ENCODE peak calls at places on chromosomes 4 and X, in four cellular contexts. W, L, F and H are unnamed samples.

GRCh38 chrX:105658136-105658535 is 164.2 kb upstream of the NRK start:
- DNase-seq in W (no peak), L (no peak), F (no peak), H (peak; percentile 5)

GRCh38 chr4:3791910-3792542 is 25.8 kb downstream of the ADRA2C start:
- DNase-seq in W (no peak), L (peak; percentile 34), F (no peak), H (no peak)

GRCh38 chr4:7366180-7366957 is 68.4 kb downstream of the PSAPL1 start:
- DNase-seq in W (no peak), L (no peak), F (no peak), H (no peak)

GRCh38 chrX:131802836-131803626 is 220.1 kb upstream of the STK26 start:
- DNase-seq in W (no peak), L (peak; percentile 40), F (peak; percentile 69), H (peak; percentile 79)

GRCh38 chrX:74519870-74520269 is 94.6 kb downstream of the RLIM start:
- DNase-seq in W (no peak), L (no peak), F (no peak), H (no peak)

GRCh38 chr4:36227913-36228312 is 16.4 kb downstream of the ARAP2 start:
- DNase-seq in W (no peak), L (no peak), F (no peak), H (no peak)

GRCh38 chr4:185128272-185129119 is 14.6 kb upstream of the SLC25A4 start:
- DNase-seq in W (no peak), L (no peak), F (no peak), H (no peak)

GRCh38 chr4:153233761-153234371 is 29.6 kb downstream of the TRIM2 start:
- DNase-seq in W (no peak), L (no peak), F (no peak), H (peak; percentile 90)

GRCh38 chr4:157700898-157701694 is 471.7 kb downstream of the GASK1B start:
- DNase-seq in W (no peak), L (no peak), F (no peak), H (peak; percentile 12)

GRCh38 chrX:56793533-56794320 is 64.7 kb downstream of the NBDY start:
- DNase-seq in W (no peak), L (no peak), F (no peak), H (no peak)

GRCh38 chrX:21943460-21944135 is 3.1 kb downstream of the SMS start:
- DNase-seq in W (no peak), L (no peak), F (no peak), H (peak; percentile 91)

GRCh38 chr4:140448830-140449229 is 21.4 kb upstream of the CLGN start:
- DNase-seq in W (no peak), L (no peak), F (no peak), H (peak; percentile 15)

GRCh38 chr4:94934201-94934600 is 176.4 kb downstream of the BMPR1B start:
- DNase-seq in W (no peak), L (no peak), F (no peak), H (peak; percentile 70)

GRCh38 chr4:184349283-184350039 is 124.9 kb downstream of the IRF2 start:
- DNase-seq in W (no peak), L (no peak), F (no peak), H (no peak)